ENCODE peak calls at places on chromosomes 2 and 18, in eight cellular contexts. One of them, this sample, is unnamed.

GRCh38 chr18:21682276-21683051 is 22.1 kb downstream of the ABHD3 start:
- DNase-seq in HS-5: no peak
- DNase-seq in activated B cell treated with CpG ODN at 0.5 μM for 24 hours: no peak
- DNase-seq in caudate nucleus: no peak
- DNase-seq in spleen: no peak
- DNase-seq in stimulated activated CD4-positive, alpha-beta T cell treated with anti-CD3 and anti-CD28 coated beads, Interleukin-2, amount 100 ng/mL, for 48 hours: no peak
- DNase-seq in Calu3: no peak
- DNase-seq in MV-4-11: peak
- DNase-seq in this sample: no peak

GRCh38 chr2:82478641-82479040 is 1980.4 kb downstream of the SUCLG1 start:
- DNase-seq in MV-4-11: peak
- DNase-seq in spleen: no peak
- DNase-seq in caudate nucleus: no peak
- DNase-seq in HS-5: no peak
- DNase-seq in stimulated activated CD4-positive, alpha-beta T cell treated with anti-CD3 and anti-CD28 coated beads, Interleukin-2, amount 100 ng/mL, for 48 hours: no peak
- DNase-seq in Calu3: no peak
- DNase-seq in activated B cell treated with CpG ODN at 0.5 μM for 24 hours: no peak
- DNase-seq in this sample: no peak

GRCh38 chr18:10950876-10951630 is 198.3 kb downstream of the PIEZO2 start:
- DNase-seq in MV-4-11: no peak
- DNase-seq in stimulated activated CD4-positive, alpha-beta T cell treated with anti-CD3 and anti-CD28 coated beads, Interleukin-2, amount 100 ng/mL, for 48 hours: no peak
- DNase-seq in Calu3: no peak
- DNase-seq in HS-5: no peak
- DNase-seq in spleen: no peak
- DNase-seq in activated B cell treated with CpG ODN at 0.5 μM for 24 hours: no peak
- DNase-seq in caudate nucleus: no peak
- DNase-seq in this sample: no peak

GRCh38 chr2:25822190-25823117 is 55.8 kb downstream of the ASXL2 start:
- DNase-seq in Calu3: no peak
- DNase-seq in HS-5: no peak
- DNase-seq in activated B cell treated with CpG ODN at 0.5 μM for 24 hours: peak
- DNase-seq in stimulated activated CD4-positive, alpha-beta T cell treated with anti-CD3 and anti-CD28 coated beads, Interleukin-2, amount 100 ng/mL, for 48 hours: peak
- DNase-seq in MV-4-11: no peak
- DNase-seq in spleen: peak
- DNase-seq in caudate nucleus: peak
- DNase-seq in this sample: peak

GRCh38 chr2:25380023-25380422 is 38.3 kb upstream of the DNMT3A start:
- DNase-seq in Calu3: no peak
- DNase-seq in spleen: no peak
- DNase-seq in stimulated activated CD4-positive, alpha-beta T cell treated with anti-CD3 and anti-CD28 coated beads, Interleukin-2, amount 100 ng/mL, for 48 hours: no peak
- DNase-seq in MV-4-11: no peak
- DNase-seq in activated B cell treated with CpG ODN at 0.5 μM for 24 hours: no peak
- DNase-seq in HS-5: no peak
- DNase-seq in caudate nucleus: no peak
- DNase-seq in this sample: peak

GRCh38 chr2:241132549-241133435 is 16.5 kb downstream of the PASK start:
- DNase-seq in spleen: no peak
- DNase-seq in activated B cell treated with CpG ODN at 0.5 μM for 24 hours: no peak
- DNase-seq in stimulated activated CD4-positive, alpha-beta T cell treated with anti-CD3 and anti-CD28 coated beads, Interleukin-2, amount 100 ng/mL, for 48 hours: no peak
- DNase-seq in Calu3: no peak
- DNase-seq in caudate nucleus: no peak
- DNase-seq in MV-4-11: no peak
- DNase-seq in HS-5: no peak
- DNase-seq in this sample: peak

GRCh38 chr2:221431477-221431876 is 140.6 kb downstream of the EPHA4 start:
- DNase-seq in HS-5: no peak
- DNase-seq in activated B cell treated with CpG ODN at 0.5 μM for 24 hours: no peak
- DNase-seq in stimulated activated CD4-positive, alpha-beta T cell treated with anti-CD3 and anti-CD28 coated beads, Interleukin-2, amount 100 ng/mL, for 48 hours: no peak
- DNase-seq in Calu3: no peak
- DNase-seq in MV-4-11: no peak
- DNase-seq in spleen: no peak
- DNase-seq in caudate nucleus: no peak
- DNase-seq in this sample: no peak

GRCh38 chr2:128326296-128326790 is 7.7 kb upstream of the HS6ST1 start:
- DNase-seq in MV-4-11: no peak
- DNase-seq in spleen: no peak
- DNase-seq in Calu3: no peak
- DNase-seq in HS-5: no peak
- DNase-seq in activated B cell treated with CpG ODN at 0.5 μM for 24 hours: no peak
- DNase-seq in caudate nucleus: no peak
- DNase-seq in stimulated activated CD4-positive, alpha-beta T cell treated with anti-CD3 and anti-CD28 coated beads, Interleukin-2, amount 100 ng/mL, for 48 hours: no peak
- DNase-seq in this sample: no peak

GRCh38 chr18:32714571-32715148 is 58.2 kb downstream of the KLHL14 start:
- DNase-seq in HS-5: no peak
- DNase-seq in stimulated activated CD4-positive, alpha-beta T cell treated with anti-CD3 and anti-CD28 coated beads, Interleukin-2, amount 100 ng/mL, for 48 hours: peak
- DNase-seq in Calu3: peak
- DNase-seq in MV-4-11: peak
- DNase-seq in activated B cell treated with CpG ODN at 0.5 μM for 24 hours: no peak
- DNase-seq in spleen: no peak
- DNase-seq in caudate nucleus: peak
- DNase-seq in this sample: no peak

GRCh38 chr2:43714164-43714563 is 37.9 kb upstream of the C1GALT1C1L start:
- DNase-seq in Calu3: no peak
- DNase-seq in activated B cell treated with CpG ODN at 0.5 μM for 24 hours: no peak
- DNase-seq in stimulated activated CD4-positive, alpha-beta T cell treated with anti-CD3 and anti-CD28 coated beads, Interleukin-2, amount 100 ng/mL, for 48 hours: no peak
- DNase-seq in MV-4-11: peak
- DNase-seq in HS-5: peak
- DNase-seq in spleen: no peak
- DNase-seq in caudate nucleus: no peak
- DNase-seq in this sample: no peak

GRCh38 chr18:3623769-3624545 is 174.0 kb downstream of the TGIF1 start:
- DNase-seq in MV-4-11: no peak
- DNase-seq in caudate nucleus: no peak
- DNase-seq in HS-5: peak
- DNase-seq in Calu3: peak
- DNase-seq in activated B cell treated with CpG ODN at 0.5 μM for 24 hours: no peak
- DNase-seq in spleen: no peak
- DNase-seq in stimulated activated CD4-positive, alpha-beta T cell treated with anti-CD3 and anti-CD28 coated beads, Interleukin-2, amount 100 ng/mL, for 48 hours: no peak
- DNase-seq in this sample: peak

GRCh38 chr2:42161444-42161843 is 7.7 kb upstream of the EML4 start:
- DNase-seq in HS-5: no peak
- DNase-seq in stimulated activated CD4-positive, alpha-beta T cell treated with anti-CD3 and anti-CD28 coated beads, Interleukin-2, amount 100 ng/mL, for 48 hours: no peak
- DNase-seq in MV-4-11: no peak
- DNase-seq in activated B cell treated with CpG ODN at 0.5 μM for 24 hours: no peak
- DNase-seq in spleen: no peak
- DNase-seq in Calu3: no peak
- DNase-seq in caudate nucleus: no peak
- DNase-seq in this sample: no peak

GRCh38 chr18:36296591-36297418 is 708 bp upstream of the FHOD3 start:
- DNase-seq in Calu3: peak
- DNase-seq in spleen: no peak
- DNase-seq in MV-4-11: no peak
- DNase-seq in HS-5: no peak
- DNase-seq in activated B cell treated with CpG ODN at 0.5 μM for 24 hours: no peak
- DNase-seq in stimulated activated CD4-positive, alpha-beta T cell treated with anti-CD3 and anti-CD28 coated beads, Interleukin-2, amount 100 ng/mL, for 48 hours: no peak
- DNase-seq in caudate nucleus: peak
- DNase-seq in this sample: peak

GRCh38 chr2:227436436-227436835 is 35.5 kb upstream of the AGFG1 start:
- DNase-seq in activated B cell treated with CpG ODN at 0.5 μM for 24 hours: no peak
- DNase-seq in spleen: no peak
- DNase-seq in caudate nucleus: no peak
- DNase-seq in HS-5: no peak
- DNase-seq in stimulated activated CD4-positive, alpha-beta T cell treated with anti-CD3 and anti-CD28 coated beads, Interleukin-2, amount 100 ng/mL, for 48 hours: no peak
- DNase-seq in MV-4-11: peak
- DNase-seq in Calu3: no peak
- DNase-seq in this sample: no peak

GRCh38 chr18:34661464-34662087 is 48.5 kb upstream of the DTNA start:
- DNase-seq in caudate nucleus: no peak
- DNase-seq in HS-5: no peak
- DNase-seq in stimulated activated CD4-positive, alpha-beta T cell treated with anti-CD3 and anti-CD28 coated beads, Interleukin-2, amount 100 ng/mL, for 48 hours: no peak
- DNase-seq in Calu3: peak
- DNase-seq in MV-4-11: peak
- DNase-seq in spleen: no peak
- DNase-seq in activated B cell treated with CpG ODN at 0.5 μM for 24 hours: no peak
- DNase-seq in this sample: no peak

GRCh38 chr2:229927817-229928321 is 5.6 kb downstream of the FBXO36 start:
- DNase-seq in MV-4-11: no peak
- DNase-seq in HS-5: peak
- DNase-seq in activated B cell treated with CpG ODN at 0.5 μM for 24 hours: no peak
- DNase-seq in Calu3: no peak
- DNase-seq in caudate nucleus: no peak
- DNase-seq in spleen: no peak
- DNase-seq in stimulated activated CD4-positive, alpha-beta T cell treated with anti-CD3 and anti-CD28 coated beads, Interleukin-2, amount 100 ng/mL, for 48 hours: no peak
- DNase-seq in this sample: no peak

GRCh38 chr2:226398580-226398979 is 401.0 kb downstream of the IRS1 start:
- DNase-seq in spleen: no peak
- DNase-seq in MV-4-11: no peak
- DNase-seq in caudate nucleus: no peak
- DNase-seq in Calu3: no peak
- DNase-seq in activated B cell treated with CpG ODN at 0.5 μM for 24 hours: no peak
- DNase-seq in stimulated activated CD4-positive, alpha-beta T cell treated with anti-CD3 and anti-CD28 coated beads, Interleukin-2, amount 100 ng/mL, for 48 hours: no peak
- DNase-seq in HS-5: no peak
- DNase-seq in this sample: no peak

GRCh38 chr2:42408009-42408408 is 47.0 kb upstream of the COX7A2L start:
- DNase-seq in activated B cell treated with CpG ODN at 0.5 μM for 24 hours: no peak
- DNase-seq in spleen: no peak
- DNase-seq in Calu3: no peak
- DNase-seq in MV-4-11: no peak
- DNase-seq in stimulated activated CD4-positive, alpha-beta T cell treated with anti-CD3 and anti-CD28 coated beads, Interleukin-2, amount 100 ng/mL, for 48 hours: no peak
- DNase-seq in caudate nucleus: no peak
- DNase-seq in HS-5: no peak
- DNase-seq in this sample: no peak

GRCh38 chr2:39275016-39275415 is 31.2 kb upstream of the CDKL4 start:
- DNase-seq in activated B cell treated with CpG ODN at 0.5 μM for 24 hours: no peak
- DNase-seq in Calu3: peak
- DNase-seq in HS-5: no peak
- DNase-seq in MV-4-11: no peak
- DNase-seq in caudate nucleus: no peak
- DNase-seq in spleen: no peak
- DNase-seq in stimulated activated CD4-positive, alpha-beta T cell treated with anti-CD3 and anti-CD28 coated beads, Interleukin-2, amount 100 ng/mL, for 48 hours: no peak
- DNase-seq in this sample: no peak

GRCh38 chr18:5982332-5982731 is 87.0 kb upstream of the TMEM200C start:
- DNase-seq in stimulated activated CD4-positive, alpha-beta T cell treated with anti-CD3 and anti-CD28 coated beads, Interleukin-2, amount 100 ng/mL, for 48 hours: no peak
- DNase-seq in HS-5: no peak
- DNase-seq in Calu3: no peak
- DNase-seq in activated B cell treated with CpG ODN at 0.5 μM for 24 hours: no peak
- DNase-seq in MV-4-11: no peak
- DNase-seq in caudate nucleus: no peak
- DNase-seq in spleen: no peak
- DNase-seq in this sample: no peak

GRCh38 chr2:8636691-8637636 is 44.9 kb upstream of the ID2 start:
- DNase-seq in activated B cell treated with CpG ODN at 0.5 μM for 24 hours: no peak
- DNase-seq in HS-5: no peak
- DNase-seq in MV-4-11: no peak
- DNase-seq in caudate nucleus: no peak
- DNase-seq in stimulated activated CD4-positive, alpha-beta T cell treated with anti-CD3 and anti-CD28 coated beads, Interleukin-2, amount 100 ng/mL, for 48 hours: no peak
- DNase-seq in Calu3: no peak
- DNase-seq in spleen: peak
- DNase-seq in this sample: peak

GRCh38 chr18:12271376-12272235 is 17.4 kb downstream of the CIDEA start:
- DNase-seq in MV-4-11: peak
- DNase-seq in activated B cell treated with CpG ODN at 0.5 μM for 24 hours: peak
- DNase-seq in spleen: no peak
- DNase-seq in caudate nucleus: peak
- DNase-seq in stimulated activated CD4-positive, alpha-beta T cell treated with anti-CD3 and anti-CD28 coated beads, Interleukin-2, amount 100 ng/mL, for 48 hours: peak
- DNase-seq in Calu3: peak
- DNase-seq in HS-5: peak
- DNase-seq in this sample: peak

GRCh38 chr2:152549428-152549827 is 167.8 kb downstream of the PRPF40A start:
- DNase-seq in activated B cell treated with CpG ODN at 0.5 μM for 24 hours: no peak
- DNase-seq in stimulated activated CD4-positive, alpha-beta T cell treated with anti-CD3 and anti-CD28 coated beads, Interleukin-2, amount 100 ng/mL, for 48 hours: no peak
- DNase-seq in MV-4-11: no peak
- DNase-seq in spleen: no peak
- DNase-seq in Calu3: no peak
- DNase-seq in HS-5: no peak
- DNase-seq in caudate nucleus: no peak
- DNase-seq in this sample: no peak

GRCh38 chr18:72468011-72468710 is 76.0 kb downstream of the CBLN2 start:
- DNase-seq in spleen: no peak
- DNase-seq in activated B cell treated with CpG ODN at 0.5 μM for 24 hours: no peak
- DNase-seq in MV-4-11: no peak
- DNase-seq in caudate nucleus: no peak
- DNase-seq in Calu3: no peak
- DNase-seq in HS-5: no peak
- DNase-seq in stimulated activated CD4-positive, alpha-beta T cell treated with anti-CD3 and anti-CD28 coated beads, Interleukin-2, amount 100 ng/mL, for 48 hours: no peak
- DNase-seq in this sample: no peak

GRCh38 chr2:129074526-129074925 is 755.9 kb upstream of the HS6ST1 start:
- DNase-seq in activated B cell treated with CpG ODN at 0.5 μM for 24 hours: no peak
- DNase-seq in spleen: no peak
- DNase-seq in MV-4-11: no peak
- DNase-seq in HS-5: no peak
- DNase-seq in Calu3: no peak
- DNase-seq in caudate nucleus: no peak
- DNase-seq in stimulated activated CD4-positive, alpha-beta T cell treated with anti-CD3 and anti-CD28 coated beads, Interleukin-2, amount 100 ng/mL, for 48 hours: no peak
- DNase-seq in this sample: no peak

GRCh38 chr2:157627594-157628281 is 926 bp downstream of the ACVR1C start:
- DNase-seq in MV-4-11: no peak
- DNase-seq in spleen: peak
- DNase-seq in activated B cell treated with CpG ODN at 0.5 μM for 24 hours: peak
- DNase-seq in Calu3: no peak
- DNase-seq in HS-5: no peak
- DNase-seq in caudate nucleus: no peak
- DNase-seq in stimulated activated CD4-positive, alpha-beta T cell treated with anti-CD3 and anti-CD28 coated beads, Interleukin-2, amount 100 ng/mL, for 48 hours: peak
- DNase-seq in this sample: no peak

GRCh38 chr2:283996-284794 is 3.7 kb downstream of the ALKAL2 start:
- DNase-seq in MV-4-11: no peak
- DNase-seq in caudate nucleus: no peak
- DNase-seq in spleen: no peak
- DNase-seq in Calu3: no peak
- DNase-seq in activated B cell treated with CpG ODN at 0.5 μM for 24 hours: no peak
- DNase-seq in HS-5: no peak
- DNase-seq in stimulated activated CD4-positive, alpha-beta T cell treated with anti-CD3 and anti-CD28 coated beads, Interleukin-2, amount 100 ng/mL, for 48 hours: no peak
- DNase-seq in this sample: no peak

GRCh38 chr2:218290316-218291261 is 1.7 kb downstream of the TMBIM1 start:
- DNase-seq in stimulated activated CD4-positive, alpha-beta T cell treated with anti-CD3 and anti-CD28 coated beads, Interleukin-2, amount 100 ng/mL, for 48 hours: no peak
- DNase-seq in spleen: peak
- DNase-seq in MV-4-11: peak
- DNase-seq in HS-5: no peak
- DNase-seq in activated B cell treated with CpG ODN at 0.5 μM for 24 hours: peak
- DNase-seq in caudate nucleus: no peak
- DNase-seq in Calu3: no peak
- DNase-seq in this sample: no peak